ENCODE peak calls at places on chromosomes 5 and 9, in ten cellular contexts. U is HTR-8/SVneo, E is NCI-H524, Q is AG08396, O is GM03348, F is GM12865, W is kidney glomerular epithelial cell, L is anterior cingulate cortex, J is cardiac fibroblast, C is T-helper 1 cell. G is an unnamed sample.

GRCh38 chr5:115713408-115713807 is 87.6 kb upstream of the TMED7 start:
- DNase-seq in Q (no peak), C (no peak), W (no peak), L (no peak), O (no peak), J (no peak), F (no peak), U (no peak), E (no peak), G (no peak)

GRCh38 chr9:132166599-132166998 is 4.7 kb downstream of the NTNG2 start:
- DNase-seq in W (no peak), U (no peak), C (no peak), E (no peak), Q (no peak), L (no peak), O (no peak), J (no peak), F (no peak), G (peak)

GRCh38 chr9:14719231-14719923 is 3.2 kb downstream of the CER1 start:
- DNase-seq in O (no peak), U (no peak), E (no peak), J (no peak), C (no peak), F (no peak), L (no peak), W (no peak), Q (no peak), G (no peak)

GRCh38 chr5:446864-447263 is 3.9 kb downstream of the EXOC3 start:
- DNase-seq in L (no peak), O (peak), C (no peak), E (no peak), W (peak), Q (peak), U (peak), J (peak), F (peak), G (peak)

GRCh38 chr5:65854931-65855330 is 71.4 kb upstream of the ERBIN start:
- DNase-seq in Q (no peak), L (no peak), O (no peak), U (no peak), J (peak), F (no peak), W (no peak), E (no peak), C (no peak), G (no peak)

GRCh38 chr5:154648706-154649105 is 106.5 kb upstream of the LARP1 start:
- DNase-seq in W (no peak), C (no peak), E (no peak), Q (no peak), O (no peak), L (no peak), J (peak), F (no peak), U (no peak), G (no peak)

GRCh38 chr5:76601470-76601869 is 21.7 kb downstream of the F2RL2 start:
- DNase-seq in F (peak), C (no peak), W (peak), O (peak), J (peak), U (peak), Q (peak), L (no peak), E (peak), G (peak)

GRCh38 chr5:40871177-40871576 is 30.0 kb downstream of the CARD6 start:
- DNase-seq in C (no peak), F (no peak), J (peak), E (no peak), O (no peak), W (no peak), L (no peak), U (no peak), Q (no peak), G (no peak)

GRCh38 chr9:71986860-71987259 is 73.6 kb downstream of the C9orf57 start:
- DNase-seq in C (no peak), F (no peak), Q (no peak), W (no peak), L (no peak), J (no peak), E (no peak), U (no peak), O (no peak), G (no peak)

GRCh38 chr5:34529581-34530331 is 126.4 kb upstream of the RAI14 start:
- DNase-seq in F (no peak), U (no peak), J (no peak), C (no peak), Q (no peak), L (no peak), E (no peak), W (no peak), O (no peak), G (no peak)

GRCh38 chr5:32163785-32164184 is 10.3 kb downstream of the GOLPH3 start:
- DNase-seq in F (no peak), L (no peak), O (no peak), C (no peak), W (no peak), E (no peak), J (no peak), U (no peak), Q (no peak), G (no peak)

GRCh38 chr5:179421156-179421895 is 76.1 kb upstream of the ADAMTS2 start:
- DNase-seq in E (no peak), Q (no peak), L (no peak), J (peak), F (no peak), C (no peak), W (no peak), U (no peak), O (no peak), G (no peak)

GRCh38 chr5:165565921-165566320 is 2060.5 kb downstream of the MAT2B start:
- DNase-seq in J (no peak), F (no peak), W (no peak), L (no peak), E (no peak), Q (no peak), O (no peak), C (no peak), U (no peak), G (peak)

GRCh38 chr9:85322592-85322991 is 419.2 kb downstream of the AGTPBP1 start:
- DNase-seq in L (no peak), F (no peak), W (no peak), O (no peak), U (no peak), C (no peak), Q (no peak), E (no peak), J (no peak), G (no peak)

GRCh38 chr9:9752722-9753121 is 860.1 kb downstream of the PTPRD start:
- DNase-seq in U (no peak), W (no peak), C (no peak), F (no peak), J (no peak), Q (no peak), O (no peak), L (no peak), E (no peak), G (peak)

GRCh38 chr5:88952344-88952743 is 69.4 kb upstream of the MEF2C start:
- DNase-seq in Q (no peak), C (no peak), F (peak), W (no peak), U (no peak), O (no peak), J (peak), E (peak), L (no peak), G (peak)

GRCh38 chr9:120377268-120378150 is 202.5 kb downstream of the CDK5RAP2 start:
- DNase-seq in U (no peak), W (no peak), Q (peak), F (no peak), J (peak), E (no peak), O (no peak), C (no peak), L (no peak), G (no peak)

GRCh38 chr9:123406016-123406415 is 50.0 kb downstream of the CRB2 start:
- DNase-seq in W (no peak), E (no peak), U (no peak), O (no peak), F (no peak), Q (no peak), J (no peak), L (no peak), C (no peak), G (no peak)

GRCh38 chr9:36396985-36397384 is 3.1 kb downstream of the RNF38 start:
- DNase-seq in F (no peak), O (no peak), Q (no peak), E (no peak), J (peak), W (no peak), L (no peak), U (no peak), C (no peak), G (no peak)

GRCh38 chr9:38227656-38228055 is 158.6 kb upstream of the SHB start:
- DNase-seq in W (no peak), Q (no peak), E (no peak), L (no peak), J (peak), O (no peak), F (peak), U (no peak), C (no peak), G (peak)

GRCh38 chr9:6646028-6646636 is 603 bp upstream of the GLDC start:
- DNase-seq in O (no peak), L (no peak), Q (no peak), U (no peak), W (peak), J (no peak), C (no peak), E (peak), F (peak), G (peak)

GRCh38 chr5:73550016-73550415 is 15.4 kb downstream of the ANKRA2 start:
- DNase-seq in O (no peak), Q (no peak), L (no peak), J (no peak), C (no peak), U (no peak), F (no peak), E (no peak), W (no peak), G (no peak)

GRCh38 chr9:79477241-79477830 is 94.4 kb upstream of the TLE4 start:
- DNase-seq in F (no peak), U (no peak), J (no peak), E (no peak), C (no peak), Q (peak), W (no peak), O (peak), L (no peak), G (no peak)

GRCh38 chr9:93505518-93506123 is 52.2 kb upstream of the FAM120AOS start:
- DNase-seq in O (no peak), Q (no peak), U (no peak), F (no peak), E (no peak), C (no peak), J (peak), W (no peak), L (no peak), G (no peak)

GRCh38 chr5:62043289-62044274 is 262.4 kb upstream of the KIF2A start:
- DNase-seq in F (no peak), Q (no peak), C (no peak), L (no peak), J (no peak), E (peak), U (no peak), O (no peak), W (no peak), G (peak)

GRCh38 chr5:86866036-86866435 is 248.3 kb downstream of the COX7C start:
- DNase-seq in O (no peak), Q (no peak), E (no peak), L (peak), J (no peak), C (no peak), F (no peak), U (no peak), W (no peak), G (no peak)

GRCh38 chr9:10005206-10005605 is 607.6 kb downstream of the PTPRD start:
- DNase-seq in L (no peak), J (no peak), E (no peak), W (no peak), O (no peak), Q (no peak), C (no peak), U (no peak), F (no peak), G (no peak)

GRCh38 chr9:100221538-100221937 is 122.5 kb downstream of the INVS start:
- DNase-seq in W (no peak), L (no peak), Q (no peak), C (no peak), E (no peak), O (no peak), J (no peak), U (no peak), F (no peak), G (no peak)

GRCh38 chr9:36163049-36163839 is 5.9 kb upstream of the CCIN start:
- DNase-seq in F (no peak), O (peak), E (peak), W (peak), U (no peak), L (peak), Q (peak), J (peak), C (no peak), G (peak)

GRCh38 chr5:13540154-13540815 is 404.2 kb downstream of the DNAH5 start:
- DNase-seq in E (no peak), U (no peak), W (no peak), Q (no peak), C (no peak), O (no peak), L (no peak), F (no peak), J (no peak), G (no peak)